ENCODE peak calls at places on chromosomes 2 and 18, in six cellular contexts. Y, Z, F, U, G and K are unnamed samples.

GRCh38 chr2:37326285-37326684 is 1.7 kb upstream of the PRKD3 start:
- DNase-seq in Y (no peak), Z (peak), F (peak), U (no peak), G (peak), K (no peak)

GRCh38 chr2:15846626-15847025 is 93.7 kb upstream of the MYCN start:
- DNase-seq in Y (no peak), Z (no peak), F (no peak), U (no peak), G (no peak), K (no peak)

GRCh38 chr2:31415421-31415820 is 879 bp upstream of the XDH start:
- DNase-seq in Y (no peak), Z (no peak), F (no peak), U (no peak), G (no peak), K (no peak)

GRCh38 chr18:12774982-12775381 is 72.1 kb downstream of the PSMG2 start:
- DNase-seq in Y (no peak), Z (no peak), F (no peak), U (no peak), G (no peak), K (no peak)

GRCh38 chr2:235740821-235741220 is 247.0 kb downstream of the AGAP1 start:
- DNase-seq in Y (no peak), Z (no peak), F (no peak), U (no peak), G (peak), K (no peak)

GRCh38 chr18:60188943-60189342 is 183.6 kb downstream of the MC4R start:
- DNase-seq in Y (no peak), Z (no peak), F (no peak), U (no peak), G (no peak), K (no peak)

GRCh38 chr18:58378411-58378820 is 250.5 kb downstream of the ALPK2 start:
- DNase-seq in Y (no peak), Z (no peak), F (no peak), U (no peak), G (no peak), K (no peak)

GRCh38 chr2:149410701-149411484 is 80.5 kb downstream of the LYPD6 start:
- DNase-seq in Y (no peak), Z (no peak), F (peak), U (no peak), G (no peak), K (no peak)

GRCh38 chr2:169086893-169087467 is 17.6 kb downstream of the DHRS9 start:
- DNase-seq in Y (no peak), Z (no peak), F (peak), U (no peak), G (no peak), K (no peak)

DNA sequence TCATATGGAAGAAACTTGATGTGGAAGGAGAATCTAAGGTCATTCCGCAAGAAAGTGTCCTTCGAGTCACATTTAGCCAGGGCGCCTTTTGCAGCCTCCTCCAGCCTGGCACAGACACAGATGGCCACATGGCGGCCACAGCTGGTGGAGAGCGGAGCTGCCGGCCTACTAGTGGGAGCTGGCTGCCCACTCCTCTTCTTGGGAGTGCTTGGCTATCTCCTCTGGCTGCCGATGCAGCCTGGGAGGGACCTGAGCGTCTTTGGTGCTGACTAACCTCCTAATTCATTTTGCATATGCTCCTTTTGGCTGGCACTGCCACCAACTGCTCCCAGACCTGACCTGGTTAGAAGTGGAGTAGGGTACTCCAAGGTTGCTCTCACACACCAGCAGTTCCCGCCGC is 199.3 kb upstream of the MYT1L start:
- DNase-seq in Y (no peak), Z (no peak), F (no peak), U (no peak), G (peak), K (no peak)
- TF ChIP-seq CTCF in Y (no peak), Z (no peak), F (no peak), U (no peak), G (no peak), K (no peak)

DNA sequence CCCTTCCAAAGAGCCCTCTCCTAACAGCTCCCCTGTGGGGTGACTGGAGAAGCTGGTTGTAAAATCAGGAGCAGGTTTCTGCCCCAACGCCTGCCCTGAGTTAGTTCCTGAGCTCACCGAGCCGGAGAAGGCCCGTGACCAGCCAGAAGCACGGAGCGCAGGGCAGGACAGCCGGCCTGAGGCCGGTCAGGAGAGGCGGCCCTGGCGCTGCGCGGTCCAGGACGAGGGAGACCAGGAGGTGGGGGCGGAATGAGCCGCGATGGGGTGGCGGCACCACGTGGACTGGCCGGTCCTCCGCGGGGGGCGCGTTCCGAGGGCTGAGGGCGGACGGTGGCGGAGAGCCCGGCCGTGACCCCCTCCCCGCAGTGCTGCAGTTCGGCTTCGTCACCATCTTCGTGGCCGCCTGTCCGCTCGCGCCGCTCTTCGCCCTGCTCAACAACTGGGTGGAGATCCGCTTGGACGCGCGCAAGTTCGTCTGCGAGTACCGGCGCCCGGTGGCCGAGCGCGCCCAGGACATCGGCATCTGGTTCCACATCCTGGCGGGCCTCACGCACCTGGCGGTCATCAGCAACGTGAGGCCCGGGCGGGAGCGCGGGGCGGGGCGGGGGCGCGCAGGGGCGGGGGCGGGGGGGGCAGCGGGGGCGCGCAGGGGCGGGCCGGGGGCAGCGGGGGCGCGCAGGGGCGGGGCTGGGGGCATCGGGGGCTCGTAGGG is 29.0 kb downstream of the ANO7 start:
- DNase-seq in Y (peak), Z (peak), F (peak), U (peak), G (peak), K (peak)
- TF ChIP-seq CTCF in Y (no peak), Z (peak), F (no peak), U (no peak), G (no peak), K (no peak)

GRCh38 chr2:127024769-127025356 is 82.1 kb downstream of the BIN1 start:
- DNase-seq in Y (peak), Z (no peak), F (peak), U (no peak), G (peak), K (no peak)
- TF ChIP-seq CTCF in Y (peak), Z (peak), F (peak), U (no peak), G (no peak), K (no peak)

GRCh38 chr2:199606193-199606780 is 148.5 kb upstream of the SATB2 start:
- DNase-seq in Y (no peak), Z (no peak), F (no peak), U (no peak), G (no peak), K (no peak)

GRCh38 chr2:199602896-199603482 is 145.2 kb upstream of the SATB2 start:
- DNase-seq in Y (no peak), Z (no peak), F (peak), U (no peak), G (no peak), K (no peak)

GRCh38 chr2:199607914-199608313 is 150.2 kb upstream of the SATB2 start:
- DNase-seq in Y (no peak), Z (no peak), F (no peak), U (no peak), G (no peak), K (no peak)

GRCh38 chr2:199603748-199604291 is 146.1 kb upstream of the SATB2 start:
- DNase-seq in Y (no peak), Z (no peak), F (peak), U (no peak), G (no peak), K (no peak)

GRCh38 chr2:199602271-199602895 is 144.6 kb upstream of the SATB2 start:
- DNase-seq in Y (no peak), Z (no peak), F (no peak), U (no peak), G (peak), K (no peak)
- TF ChIP-seq CTCF in Y (peak), Z (no peak), F (peak), U (no peak), G (no peak), K (no peak)

GRCh38 chr2:241801611-241802420 is 7.2 kb upstream of the NEU4 start:
- DNase-seq in Y (no peak), Z (peak), F (no peak), U (no peak), G (no peak), K (peak)

GRCh38 chr2:241803387-241804325 is 5.3 kb upstream of the NEU4 start:
- DNase-seq in Y (no peak), Z (peak), F (peak), U (no peak), G (peak), K (peak)

GRCh38 chr2:241802421-241802749 is 6.6 kb upstream of the NEU4 start:
- DNase-seq in Y (no peak), Z (no peak), F (no peak), U (no peak), G (no peak), K (no peak)

GRCh38 chr2:241802806-241803318 is 6.1 kb upstream of the NEU4 start:
- DNase-seq in Y (no peak), Z (peak), F (no peak), U (no peak), G (no peak), K (peak)

GRCh38 chr2:241804326-241805276 is 4.4 kb upstream of the NEU4 start:
- DNase-seq in Y (no peak), Z (peak), F (no peak), U (no peak), G (peak), K (peak)
- TF ChIP-seq CTCF in Y (no peak), Z (no peak), F (no peak), U (no peak), G (no peak), K (peak)

GRCh38 chr2:201116115-201116958 is at the start of gene CFLAR:
- DNase-seq in Y (peak), Z (peak), F (peak), U (peak), G (peak), K (peak)
- TF ChIP-seq CTCF in Y (no peak), Z (no peak), F (no peak), U (no peak), G (no peak), K (no peak)